ENCODE peak calls at places on chromosomes 16 and 17, in four cellular contexts. H, P, G and Y are unnamed samples.

GRCh38 chr17:29561541-29562517 is 5.0 kb downstream of the ABHD15 start:
- DNase-seq in H (no peak), P (no peak), G (no peak), Y (no peak)

GRCh38 chr16:11170201-11170600 is 85.8 kb downstream of the SOCS1 start:
- DNase-seq in H (no peak), P (no peak), G (no peak), Y (no peak)

GRCh38 chr17:80992077-80992947 is 671 bp downstream of the CHMP6 start:
- DNase-seq in H (no peak), P (no peak), G (no peak), Y (peak)

GRCh38 chr16:89087922-89088321 is 5.7 kb upstream of the ACSF3 start:
- DNase-seq in H (no peak), P (no peak), G (no peak), Y (no peak)

GRCh38 chr17:33858682-33859081 is 396.4 kb upstream of the CCL2 start:
- DNase-seq in H (peak), P (no peak), G (no peak), Y (no peak)

GRCh38 chr16:28984619-28985135 is at the start of gene LAT:
- DNase-seq in H (no peak), P (no peak), G (no peak), Y (no peak)

GRCh38 chr17:67672592-67672991 is 45.1 kb upstream of the NOL11 start:
- DNase-seq in H (no peak), P (no peak), G (no peak), Y (no peak)

GRCh38 chr17:10754861-10755591 is 25.2 kb upstream of the TMEM220 start:
- DNase-seq in H (no peak), P (no peak), G (no peak), Y (peak)

GRCh38 chr17:75492555-75493168 is 22.7 kb downstream of the CASKIN2 start:
- DNase-seq in H (no peak), P (no peak), G (no peak), Y (no peak)

GRCh38 chr17:42541041-42541833 is 5.2 kb downstream of the NAGLU start:
- DNase-seq in H (peak), P (peak), G (no peak), Y (no peak)

GRCh38 chr16:29645699-29646187 is 17.3 kb upstream of the SPN start:
- DNase-seq in H (peak), P (peak), G (peak), Y (peak)

GRCh38 chr16:35196313-35196712 is 1736.9 kb downstream of the TP53TG3F start:
- DNase-seq in H (no peak), P (no peak), G (no peak), Y (no peak)

GRCh38 chr16:60246055-60246454 is 1511.9 kb upstream of the GOT2 start:
- DNase-seq in H (no peak), P (no peak), G (no peak), Y (no peak)

GRCh38 chr17:40103082-40103741 is 2.8 kb upstream of the NR1D1 start:
- DNase-seq in H (no peak), P (no peak), G (no peak), Y (peak)
- TF ChIP-seq CREB1 in H (no peak), P (no peak), G (no peak), Y (no peak)

GRCh38 chr17:50675627-50676026 is 32.1 kb downstream of the ANKRD40 start:
- DNase-seq in H (no peak), P (no peak), G (no peak), Y (no peak)
- TF ChIP-seq REST in H (no peak), P (no peak), G (no peak), Y (no peak)

DNA sequence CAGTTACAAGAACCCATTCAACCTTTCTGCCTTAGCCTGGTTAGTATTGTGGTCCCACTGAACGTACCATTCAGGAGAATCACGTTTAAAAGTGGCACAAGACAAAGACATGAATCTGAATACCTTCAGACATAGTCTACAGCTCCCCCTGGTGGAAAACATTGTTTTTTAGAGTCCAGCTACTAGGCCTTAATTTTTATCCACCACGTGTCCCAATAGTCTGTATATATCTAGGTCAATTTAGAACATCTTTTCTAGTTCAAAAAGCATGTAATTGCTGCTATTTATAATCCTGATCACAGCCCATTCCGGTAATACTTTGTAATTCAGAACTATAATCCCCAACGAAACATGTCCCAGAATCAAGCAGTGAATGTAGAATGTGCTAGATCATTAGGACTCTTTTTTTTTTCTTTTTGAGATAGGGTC is 13.7 kb upstream of the GUCY2D start:
- DNase-seq in H (peak), P (peak), G (peak), Y (peak)
- TF ChIP-seq CREB1 in H (no peak), P (no peak), G (no peak), Y (no peak)

DNA sequence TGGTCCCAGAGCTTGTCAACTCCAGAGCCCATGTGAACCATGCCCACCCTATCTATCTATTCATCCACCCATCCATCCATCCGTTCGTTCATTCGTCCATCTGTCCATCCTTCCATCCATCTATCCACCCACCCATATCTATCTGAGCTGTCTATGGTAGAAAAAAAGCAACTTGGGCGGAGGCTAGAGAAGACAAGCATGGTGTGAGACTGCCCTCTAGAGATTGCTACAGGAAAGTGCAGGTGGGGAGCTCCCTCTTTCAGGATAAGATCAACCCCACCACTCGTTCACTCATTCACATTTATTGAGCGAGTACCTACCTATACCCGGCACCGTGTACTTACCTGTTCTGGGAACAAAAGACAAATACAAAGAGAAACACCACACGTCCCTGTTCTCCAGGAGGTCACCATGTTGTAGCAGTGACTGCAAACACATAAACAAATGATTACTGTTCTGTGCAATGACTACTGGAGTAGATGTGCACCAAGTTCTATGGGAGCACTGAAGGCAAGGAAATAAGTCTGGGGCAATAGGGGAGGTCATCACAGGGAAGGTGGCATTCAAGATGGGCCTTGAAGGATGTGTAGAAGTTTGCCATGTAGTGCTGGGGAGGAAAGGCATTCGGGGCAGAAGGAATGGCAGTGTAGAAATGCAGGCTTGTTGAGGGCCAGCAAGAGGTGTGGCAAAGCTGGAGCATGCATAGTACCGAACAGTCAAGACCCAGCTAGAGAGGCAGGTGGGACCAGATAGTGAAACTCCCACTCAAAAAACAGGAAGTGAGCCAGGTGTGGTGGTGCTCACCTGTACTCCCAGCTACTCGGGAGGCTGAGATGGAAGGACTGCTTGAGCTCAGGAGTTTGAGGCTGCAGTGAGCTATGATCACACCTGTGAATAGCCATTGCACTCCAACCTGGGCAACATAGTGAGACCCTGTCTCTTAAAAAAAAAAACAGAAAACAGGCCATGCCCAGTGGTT is 13.4 kb upstream of the ATP5MC1 start:
- DNase-seq in H (peak), P (peak), G (peak), Y (peak)
- TF ChIP-seq REST in H (no peak), P (no peak), G (peak), Y (no peak)

GRCh38 chr16:15621456-15621855 is 21.5 kb downstream of the MARF1 start:
- DNase-seq in H (no peak), P (no peak), G (no peak), Y (no peak)
- TF ChIP-seq CREB1 in H (no peak), P (no peak), G (no peak), Y (no peak)

GRCh38 chr16:27550582-27550920 is 607 bp downstream of the KATNIP start:
- DNase-seq in H (no peak), P (no peak), G (no peak), Y (no peak)

GRCh38 chr16:27547851-27548250 is 1.9 kb downstream of the GTF3C1 start:
- DNase-seq in H (no peak), P (no peak), G (no peak), Y (no peak)

GRCh38 chr16:27549857-27550581 is at the start of the genes GTF3C1 and KATNIP:
- DNase-seq in H (peak), P (peak), G (peak), Y (peak)

GRCh38 chr16:27551046-27551445 is 1.1 kb downstream of the KATNIP start:
- DNase-seq in H (no peak), P (no peak), G (no peak), Y (no peak)

DNA sequence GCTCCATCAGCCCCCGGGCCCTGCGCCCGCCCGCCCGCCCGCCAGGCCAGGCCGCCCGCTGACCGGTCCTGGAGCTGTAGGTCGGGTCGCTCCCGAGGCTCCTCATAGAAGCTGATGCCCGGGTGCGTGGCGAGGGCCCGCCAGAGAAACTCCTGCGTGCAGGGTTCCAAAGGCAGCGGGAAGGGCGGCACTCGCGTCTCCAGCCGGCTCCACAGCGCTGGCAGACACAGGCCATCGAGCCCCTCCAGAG is 181 bp downstream of the GTF3C1 start:
- DNase-seq in H (no peak), P (no peak), G (no peak), Y (no peak)
- TF ChIP-seq REST in H (no peak), P (no peak), G (no peak), Y (no peak)

GRCh38 chr16:929674-930073 is 41.1 kb downstream of the LMF1 start:
- DNase-seq in H (no peak), P (no peak), G (no peak), Y (no peak)

GRCh38 chr16:931171-931570 is 39.6 kb downstream of the LMF1 start:
- DNase-seq in H (no peak), P (no peak), G (no peak), Y (no peak)

GRCh38 chr16:930076-930475 is 40.7 kb downstream of the LMF1 start:
- DNase-seq in H (no peak), P (no peak), G (no peak), Y (no peak)

GRCh38 chr16:929227-929669 is 41.5 kb downstream of the LMF1 start:
- DNase-seq in H (no peak), P (no peak), G (no peak), Y (peak)

DNA sequence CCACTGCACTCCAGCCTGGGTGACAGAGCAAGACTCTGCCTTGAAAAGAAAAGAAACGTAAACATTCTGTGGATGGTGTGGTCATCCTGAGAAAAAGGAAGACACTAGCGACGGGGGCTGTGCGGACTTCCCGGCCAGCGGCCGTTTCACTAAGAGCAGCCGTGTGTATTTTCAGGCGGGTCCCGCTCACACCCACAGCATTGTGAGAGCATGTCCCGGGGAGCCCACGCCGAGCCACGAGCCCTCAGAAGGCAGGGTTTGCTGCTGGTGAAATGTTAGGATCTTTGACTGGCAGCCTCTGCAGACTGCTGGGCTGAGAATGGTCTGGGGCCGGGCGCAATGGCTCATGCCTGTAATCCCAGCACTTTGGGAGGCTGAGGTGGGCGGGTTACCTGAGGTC is 40.3 kb downstream of the LMF1 start:
- DNase-seq in H (no peak), P (no peak), G (no peak), Y (no peak)
- TF ChIP-seq CREB1 in H (no peak), P (no peak), G (no peak), Y (no peak)

DNA sequence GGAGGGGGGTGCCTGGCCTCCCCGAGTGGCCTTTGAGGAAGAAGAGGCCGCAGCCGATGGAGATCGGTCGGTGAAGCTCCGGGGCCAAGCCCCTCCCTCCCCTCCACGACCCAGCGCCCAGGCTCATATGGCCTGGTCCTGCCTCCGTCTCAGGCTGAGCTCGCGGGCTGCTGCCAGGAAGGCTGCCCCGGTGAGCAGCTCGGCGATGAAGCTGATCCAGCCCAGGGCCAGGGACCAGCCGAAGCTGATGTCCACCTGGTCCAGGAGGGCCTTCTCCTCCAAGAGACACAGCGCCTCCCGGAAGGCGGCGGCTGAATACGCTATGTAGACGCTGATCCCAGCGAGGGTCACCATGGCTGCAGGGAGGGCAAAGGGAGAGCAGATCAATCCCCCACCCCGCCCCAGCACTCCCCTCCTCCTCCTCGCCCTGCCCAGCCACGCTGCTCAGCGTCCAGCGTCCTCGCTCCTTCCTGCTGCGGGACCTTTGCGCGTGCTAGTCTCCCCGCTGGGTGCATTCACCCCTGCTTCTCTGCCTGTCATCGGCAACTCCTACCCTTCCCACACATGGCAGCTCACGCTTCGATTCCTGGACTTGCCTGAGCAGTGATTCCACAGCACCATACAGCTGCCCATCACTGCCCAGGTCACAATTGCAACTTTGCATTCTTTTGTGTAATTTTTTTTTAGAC is 20.5 kb downstream of the TMEM114 start:
- DNase-seq in H (no peak), P (no peak), G (no peak), Y (peak)
- TF ChIP-seq REST in H (no peak), P (no peak), G (no peak), Y (no peak)

DNA sequence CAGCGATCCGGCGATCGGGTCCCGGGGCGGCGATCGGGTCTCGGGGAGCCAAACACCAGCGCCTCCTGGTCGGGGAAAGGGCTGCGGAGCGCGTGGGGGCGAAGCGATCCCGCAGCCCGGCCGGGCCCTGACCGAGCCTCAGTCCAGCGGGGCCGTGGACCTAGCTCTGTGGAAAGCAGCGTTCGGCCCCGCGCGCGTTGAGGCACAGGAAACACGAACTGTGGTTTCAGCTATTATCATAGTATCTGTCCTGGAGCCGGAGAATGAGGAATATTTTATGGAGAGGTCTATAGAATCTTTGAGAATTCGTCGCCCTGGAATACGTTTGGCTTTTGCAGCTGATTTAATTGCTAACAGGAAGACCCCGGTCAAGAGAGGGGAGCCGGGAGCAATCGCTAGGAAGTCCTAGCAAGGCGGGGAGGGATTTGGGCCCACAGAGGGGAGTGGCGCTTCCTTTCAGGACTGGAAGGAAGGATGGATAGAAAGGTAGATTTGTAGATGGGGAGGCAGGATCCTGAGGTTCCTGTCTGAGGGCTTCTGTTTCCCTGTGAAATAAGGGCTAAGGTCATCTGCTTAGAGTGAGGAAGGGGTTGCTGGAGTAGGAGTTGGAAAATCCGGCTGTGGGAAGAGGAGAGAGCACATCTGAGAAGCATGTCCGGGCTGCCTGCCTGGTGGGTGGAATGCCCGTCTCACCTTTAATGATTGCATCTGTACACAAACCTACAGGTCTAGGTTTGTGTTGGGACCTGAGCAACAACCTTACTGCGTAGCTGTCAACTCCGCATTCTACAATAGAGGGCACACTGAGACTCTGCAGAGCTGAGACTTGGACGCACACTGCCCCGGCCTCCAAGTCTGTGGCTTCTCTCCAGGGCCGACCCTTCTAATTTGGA is 770 bp downstream of the CCNF start:
- DNase-seq in H (peak), P (peak), G (no peak), Y (peak)
- TF ChIP-seq CREB1 in H (no peak), P (no peak), G (peak), Y (no peak)